ENCODE peak calls at places on chromosome 16, in eight cellular contexts. One of them, this sample, is unnamed.
A peak's percentile ranks its signal among the peaks of the same experiment; 100 is the strongest.

GRCh38 chr16:89219365-89219764 is 1.9 kb downstream of the ZNF778 start:
- DNase-seq in naive thymus-derived CD8-positive, alpha-beta T cell: no peak
- DNase-seq in left cardiac atrium: no peak
- DNase-seq in AG09309: no peak
- DNase-seq in stomach: no peak
- DNase-seq in astrocyte of the spinal cord: no peak
- DNase-seq in M059J: no peak
- DNase-seq in iPS DF 6.9: no peak
- DNase-seq in this sample: no peak

GRCh38 chr16:68707341-68708152 is 29.5 kb upstream of the CDH1 start:
- DNase-seq in naive thymus-derived CD8-positive, alpha-beta T cell: no peak
- DNase-seq in left cardiac atrium: peak; percentile 29
- DNase-seq in AG09309: no peak
- DNase-seq in stomach: peak; percentile 86
- DNase-seq in astrocyte of the spinal cord: peak; percentile 41
- DNase-seq in M059J: peak; percentile 93
- DNase-seq in iPS DF 6.9: no peak
- DNase-seq in this sample: no peak

GRCh38 chr16:81578015-81578554 is 133.5 kb downstream of the CMIP start:
- DNase-seq in naive thymus-derived CD8-positive, alpha-beta T cell: no peak
- DNase-seq in left cardiac atrium: no peak
- DNase-seq in AG09309: no peak
- DNase-seq in stomach: no peak
- DNase-seq in astrocyte of the spinal cord: no peak
- DNase-seq in M059J: no peak
- DNase-seq in iPS DF 6.9: no peak
- DNase-seq in this sample: no peak

GRCh38 chr16:15572329-15573001 is 70.5 kb downstream of the MARF1 start:
- DNase-seq in naive thymus-derived CD8-positive, alpha-beta T cell: no peak
- DNase-seq in left cardiac atrium: no peak
- DNase-seq in AG09309: peak; percentile 80
- DNase-seq in stomach: no peak
- DNase-seq in astrocyte of the spinal cord: peak; percentile 68
- DNase-seq in M059J: no peak
- DNase-seq in iPS DF 6.9: no peak
- DNase-seq in this sample: peak; percentile 76

GRCh38 chr16:31196324-31197088 is 6.1 kb downstream of the PYCARD start:
- DNase-seq in naive thymus-derived CD8-positive, alpha-beta T cell: no peak
- DNase-seq in left cardiac atrium: no peak
- DNase-seq in AG09309: no peak
- DNase-seq in stomach: no peak
- DNase-seq in astrocyte of the spinal cord: no peak
- DNase-seq in M059J: no peak
- DNase-seq in iPS DF 6.9: no peak
- DNase-seq in this sample: no peak

GRCh38 chr16:85750021-85750826 is 672 bp downstream of the C16orf74 start:
- DNase-seq in naive thymus-derived CD8-positive, alpha-beta T cell: peak; percentile 31
- DNase-seq in left cardiac atrium: peak; percentile 45
- DNase-seq in AG09309: no peak
- DNase-seq in stomach: peak; percentile 36
- DNase-seq in astrocyte of the spinal cord: no peak
- DNase-seq in M059J: no peak
- DNase-seq in iPS DF 6.9: no peak
- DNase-seq in this sample: peak; percentile 89

GRCh38 chr16:68936729-68937631 is 93.6 kb downstream of the TANGO6 start:
- DNase-seq in naive thymus-derived CD8-positive, alpha-beta T cell: no peak
- DNase-seq in left cardiac atrium: no peak
- DNase-seq in AG09309: peak; percentile 37
- DNase-seq in stomach: no peak
- DNase-seq in astrocyte of the spinal cord: peak; percentile 18
- DNase-seq in M059J: peak; percentile 32
- DNase-seq in iPS DF 6.9: no peak
- DNase-seq in this sample: peak; percentile 44

GRCh38 chr16:12059216-12059769 is 82.8 kb downstream of the SNX29 start:
- DNase-seq in naive thymus-derived CD8-positive, alpha-beta T cell: no peak
- DNase-seq in left cardiac atrium: peak; percentile 50
- DNase-seq in AG09309: no peak
- DNase-seq in stomach: no peak
- DNase-seq in astrocyte of the spinal cord: no peak
- DNase-seq in M059J: peak; percentile 20
- DNase-seq in iPS DF 6.9: no peak
- DNase-seq in this sample: no peak

GRCh38 chr16:83954577-83955016 is 1.6 kb downstream of the OSGIN1 start:
- DNase-seq in naive thymus-derived CD8-positive, alpha-beta T cell: no peak
- DNase-seq in left cardiac atrium: peak; percentile 69
- DNase-seq in AG09309: no peak
- DNase-seq in stomach: peak; percentile 56
- DNase-seq in astrocyte of the spinal cord: peak; percentile 18
- DNase-seq in M059J: peak; percentile 85
- DNase-seq in iPS DF 6.9: no peak
- DNase-seq in this sample: peak; percentile 66

GRCh38 chr16:53732296-53732929 is 28.5 kb downstream of the FTO start:
- DNase-seq in naive thymus-derived CD8-positive, alpha-beta T cell: no peak
- DNase-seq in left cardiac atrium: no peak
- DNase-seq in AG09309: no peak
- DNase-seq in stomach: peak; percentile 53
- DNase-seq in astrocyte of the spinal cord: no peak
- DNase-seq in M059J: peak; percentile 77
- DNase-seq in iPS DF 6.9: no peak
- DNase-seq in this sample: no peak

GRCh38 chr16:75379911-75380847 is 53.1 kb downstream of the CFDP1 start:
- DNase-seq in naive thymus-derived CD8-positive, alpha-beta T cell: peak; percentile 40
- DNase-seq in left cardiac atrium: no peak
- DNase-seq in AG09309: no peak
- DNase-seq in stomach: no peak
- DNase-seq in astrocyte of the spinal cord: no peak
- DNase-seq in M059J: peak; percentile 13
- DNase-seq in iPS DF 6.9: no peak
- DNase-seq in this sample: no peak

This sample was measured in GM03348.